ENCODE peak calls at places on chromosome X, in ten cellular contexts. Q is CD4-positive, alpha-beta memory T cell; U is coronary artery; I is T-helper 9 cell; G is activated T-cell treated with anti-CD3 and anti-CD28 coated beads, Interleukin-2, amount 50 U/mL, for 4 hours; R is GM04503; F is EL; M is NCI-H69; J is stimulated activated CD4-positive, alpha-beta T cell treated with anti-CD3 and anti-CD28 coated beads, Interleukin-15, amount 100 ng/mL, for 24 hours; Y is uterus. H is an unnamed sample.

GRCh38 chrX:130109429-130110378 is 593 bp downstream of the ELF4 start:
- DNase-seq in Q (no peak), U (no peak), I (no peak), G (no peak), R (no peak), F (peak; percentile 60), M (peak; percentile 58), J (peak; percentile 25), Y (no peak), H (no peak)

GRCh38 chrX:50769389-50770063 is 44.5 kb downstream of the SHROOM4 start:
- DNase-seq in Q (no peak), U (no peak), I (no peak), G (no peak), R (no peak), F (no peak), M (peak; percentile 0), J (no peak), Y (no peak), H (no peak)

GRCh38 chrX:48902776-48903175 is 5.0 kb downstream of the PQBP1 start:
- DNase-seq in Q (no peak), U (peak; percentile 55), I (no peak), G (no peak), R (no peak), F (no peak), M (no peak), J (no peak), Y (no peak), H (no peak)

GRCh38 chrX:2484721-2485459 is 15.9 kb downstream of the DHRSX start:
- DNase-seq in Q (no peak), U (no peak), I (no peak), G (no peak), R (peak; percentile 11), F (peak; percentile 37), M (no peak), J (no peak), Y (peak; percentile 41), H (no peak)

GRCh38 chrX:151004085-151004484 is 20.9 kb downstream of the HMGB3 start:
- DNase-seq in Q (no peak), U (no peak), I (no peak), G (no peak), R (no peak), F (no peak), M (no peak), J (no peak), Y (no peak), H (no peak)

GRCh38 chrX:68989456-68989855 is 160.6 kb downstream of the EFNB1 start:
- DNase-seq in Q (no peak), U (no peak), I (no peak), G (no peak), R (no peak), F (no peak), M (no peak), J (no peak), Y (no peak), H (no peak)

GRCh38 chrX:132488092-132488749 is 617 bp downstream of the MBNL3 start:
- DNase-seq in Q (no peak), U (no peak), I (peak; percentile 6), G (peak; percentile 6), R (no peak), F (peak; percentile 21), M (peak; percentile 16), J (peak; percentile 40), Y (no peak), H (no peak)

GRCh38 chrX:101550362-101550761 is at the start of gene ARMCX1:
- DNase-seq in Q (no peak), U (no peak), I (no peak), G (no peak), R (peak; percentile 26), F (peak; percentile 79), M (peak; percentile 62), J (peak; percentile 50), Y (peak; percentile 71), H (peak; percentile 50)

GRCh38 chrX:42290608-42291007 is 367.3 kb upstream of the CASK start:
- DNase-seq in Q (peak; percentile 3), U (no peak), I (no peak), G (no peak), R (no peak), F (no peak), M (no peak), J (no peak), Y (no peak), H (no peak)

GRCh38 chrX:111649641-111650040 is 31.3 kb upstream of the ALG13 start:
- DNase-seq in Q (no peak), U (no peak), I (no peak), G (no peak), R (no peak), F (no peak), M (no peak), J (no peak), Y (no peak), H (no peak)

GRCh38 chrX:42151808-42152207 is 228.5 kb upstream of the CASK start:
- DNase-seq in Q (peak; percentile 10), U (no peak), I (no peak), G (no peak), R (no peak), F (no peak), M (no peak), J (no peak), Y (no peak), H (no peak)

GRCh38 chrX:1486177-1486576 is 33.5 kb upstream of the ASMTL start:
- DNase-seq in Q (no peak), U (peak; percentile 29), I (no peak), G (no peak), R (no peak), F (no peak), M (no peak), J (no peak), Y (no peak), H (no peak)

GRCh38 chrX:8341814-8342590 is 122.6 kb upstream of the VCX3B start:
- DNase-seq in Q (no peak), U (no peak), I (no peak), G (no peak), R (no peak), F (no peak), M (peak; percentile 72), J (no peak), Y (no peak), H (no peak)

GRCh38 chrX:103954259-103954658 is 8.2 kb upstream of the TMSB15B start:
- DNase-seq in Q (no peak), U (peak; percentile 56), I (no peak), G (no peak), R (no peak), F (no peak), M (no peak), J (no peak), Y (no peak), H (no peak)

GRCh38 chrX:113274345-113274744 is 433.7 kb upstream of the AMOT start:
- DNase-seq in Q (no peak), U (no peak), I (no peak), G (no peak), R (no peak), F (no peak), M (no peak), J (no peak), Y (no peak), H (no peak)

GRCh38 chrX:101430457-101431078 is 22.5 kb downstream of the HNRNPH2 start:
- DNase-seq in Q (no peak), U (no peak), I (no peak), G (no peak), R (no peak), F (peak; percentile 50), M (no peak), J (no peak), Y (no peak), H (no peak)

GRCh38 chrX:99750721-99751120 is 659.4 kb downstream of the PCDH19 start:
- DNase-seq in Q (no peak), U (no peak), I (no peak), G (no peak), R (no peak), F (no peak), M (no peak), J (no peak), Y (no peak), H (no peak)

GRCh38 chrX:150736478-150736877 is 43.3 kb downstream of the MTMR1 start:
- DNase-seq in Q (no peak), U (no peak), I (no peak), G (no peak), R (no peak), F (no peak), M (no peak), J (no peak), Y (no peak), H (no peak)

GRCh38 chrX:3962511-3963350 is 249.3 kb upstream of the PRKX start:
- DNase-seq in Q (peak; percentile 13), U (no peak), I (no peak), G (no peak), R (no peak), F (peak; percentile 13), M (peak; percentile 87), J (no peak), Y (no peak), H (no peak)

GRCh38 chrX:134172588-134173259 is 64.3 kb upstream of the CCDC160 start:
- DNase-seq in Q (peak; percentile 27), U (no peak), I (peak; percentile 21), G (peak; percentile 47), R (no peak), F (no peak), M (no peak), J (peak; percentile 48), Y (peak; percentile 14), H (no peak)

GRCh38 chrX:153719238-153719637 is 4.9 kb downstream of the BCAP31 start:
- DNase-seq in Q (no peak), U (no peak), I (no peak), G (no peak), R (no peak), F (no peak), M (no peak), J (no peak), Y (no peak), H (no peak)

GRCh38 chrX:68571292-68572256 is 72.7 kb downstream of the YIPF6 start:
- DNase-seq in Q (no peak), U (no peak), I (no peak), G (no peak), R (peak; percentile 16), F (peak; percentile 60), M (no peak), J (peak; percentile 18), Y (no peak), H (peak; percentile 17)

GRCh38 chrX:14235004-14235403 is 205.3 kb upstream of the GEMIN8 start:
- DNase-seq in Q (no peak), U (no peak), I (no peak), G (no peak), R (no peak), F (no peak), M (no peak), J (no peak), Y (no peak), H (no peak)

GRCh38 chrX:40471965-40472648 is 108.7 kb upstream of the ATP6AP2 start:
- DNase-seq in Q (no peak), U (no peak), I (no peak), G (peak; percentile 9), R (peak; percentile 16), F (peak; percentile 62), M (peak; percentile 96), J (peak; percentile 12), Y (peak; percentile 26), H (peak; percentile 47)

GRCh38 chrX:112851806-112852205 is 11.2 kb upstream of the AMOT start:
- DNase-seq in Q (no peak), U (no peak), I (no peak), G (no peak), R (no peak), F (no peak), M (peak; percentile 89), J (no peak), Y (no peak), H (no peak)

GRCh38 chrX:53249387-53250042 is 24.5 kb upstream of the KDM5C start:
- DNase-seq in Q (no peak), U (no peak), I (no peak), G (no peak), R (no peak), F (no peak), M (no peak), J (no peak), Y (no peak), H (no peak)

GRCh38 chrX:68829594-68830485 is 1.0 kb downstream of the EFNB1 start:
- DNase-seq in Q (peak; percentile 12), U (peak; percentile 69), I (no peak), G (no peak), R (no peak), F (peak; percentile 32), M (peak; percentile 52), J (peak; percentile 31), Y (peak; percentile 32), H (no peak)

H was measured in GM04504.